ENCODE peak calls at places on chromosomes 7 and 10, in six cellular contexts. S is thoracic aorta, H is HFF-Myc, C is colonic mucosa, O is astrocyte of the spinal cord, Y is mucosa of descending colon. M is an unnamed sample.

GRCh38 chr7:33903770-33904679 is 1.3 kb upstream of the BMPER start:
- DNase-seq in S (no peak), H (no peak), C (peak), O (peak), Y (peak), M (no peak)

GRCh38 chr10:124162774-124163354 is 69.5 kb upstream of the CHST15 start:
- DNase-seq in S (no peak), H (no peak), C (no peak), O (no peak), Y (no peak), M (no peak)

GRCh38 chr10:110137142-110137545 is 70.3 kb upstream of the MXI1 start:
- DNase-seq in S (no peak), H (peak), C (no peak), O (peak), Y (no peak), M (peak)

GRCh38 chr7:39125849-39126248 is 148.1 kb downstream of the POU6F2 start:
- DNase-seq in S (no peak), H (no peak), C (no peak), O (no peak), Y (no peak), M (no peak)

GRCh38 chr10:28012990-28013389 is 14.1 kb upstream of the ODAD2 start:
- DNase-seq in S (no peak), H (no peak), C (no peak), O (no peak), Y (no peak), M (no peak)

GRCh38 chr10:44715081-44715480 is 196.1 kb upstream of the TMEM72 start:
- DNase-seq in S (no peak), H (no peak), C (no peak), O (peak), Y (no peak), M (no peak)

GRCh38 chr10:12348870-12349627 is at the start of gene CAMK1D:
- DNase-seq in S (peak), H (no peak), C (peak), O (peak), Y (peak), M (no peak)

GRCh38 chr7:82810558-82811259 is 352.0 kb downstream of the PCLO start:
- DNase-seq in S (no peak), H (peak), C (no peak), O (peak), Y (no peak), M (no peak)

GRCh38 chr10:79608505-79609375 is 2.0 kb upstream of the SFTPA1 start:
- DNase-seq in S (no peak), H (no peak), C (peak), O (peak), Y (peak), M (no peak)

GRCh38 chr10:13987472-13987871 is 343.3 kb downstream of the FRMD4A start:
- DNase-seq in S (no peak), H (peak), C (no peak), O (peak), Y (no peak), M (no peak)

GRCh38 chr10:62869958-62870357 is 53.8 kb upstream of the EGR2 start:
- DNase-seq in S (no peak), H (no peak), C (no peak), O (no peak), Y (no peak), M (no peak)

GRCh38 chr7:151088019-151088855 is 2.0 kb downstream of the AGAP3 start:
- DNase-seq in S (no peak), H (no peak), C (no peak), O (peak), Y (peak), M (no peak)

GRCh38 chr7:53315986-53316385 is 280.6 kb downstream of the POM121L12 start:
- DNase-seq in S (no peak), H (no peak), C (no peak), O (peak), Y (no peak), M (no peak)

GRCh38 chr10:75399461-75400162 is 2.0 kb downstream of the ZNF503 start:
- DNase-seq in S (no peak), H (no peak), C (peak), O (peak), Y (peak), M (no peak)

GRCh38 chr7:6654113-6654841 is 17.2 kb downstream of the ZNF316 start:
- DNase-seq in S (no peak), H (no peak), C (no peak), O (no peak), Y (no peak), M (no peak)

GRCh38 chr10:8331896-8332729 is 277.6 kb downstream of the GATA3 start:
- DNase-seq in S (no peak), H (peak), C (peak), O (peak), Y (peak), M (no peak)
- H3K4me3 ChIP-seq in S (peak), H (no peak), C (no peak), O (peak), Y (no peak), M (no peak)

GRCh38 chr7:69019437-69019836 is 578.8 kb upstream of the AUTS2 start:
- DNase-seq in S (no peak), H (no peak), C (no peak), O (no peak), Y (no peak), M (no peak)

DNA sequence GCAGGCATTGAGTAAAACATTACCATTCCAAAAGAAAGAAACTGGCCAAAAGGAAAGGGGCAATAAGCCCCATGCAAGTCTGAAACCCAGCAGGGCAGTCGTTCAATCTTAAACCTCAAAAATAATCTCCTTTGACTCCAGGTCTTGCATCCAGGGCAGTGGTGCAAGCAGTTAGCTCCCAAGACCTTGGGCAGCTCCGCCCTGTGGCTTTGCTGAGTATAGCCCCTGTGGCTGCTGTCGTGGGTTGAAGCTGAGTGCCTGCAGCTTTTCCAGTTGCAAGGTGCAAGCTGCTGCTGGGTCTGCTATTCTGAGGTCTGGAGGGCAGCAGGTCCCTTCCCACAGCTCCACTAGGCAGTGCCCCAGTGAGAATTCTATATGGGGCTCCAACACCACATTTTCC is 580.1 kb upstream of the AUTS2 start:
- DNase-seq in S (no peak), H (no peak), C (no peak), O (no peak), Y (no peak), M (no peak)
- TF ChIP-seq CTCF in S (no peak), H (no peak), C (no peak), O (peak), Y (no peak), M (no peak)

GRCh38 chr10:72694476-72695369 is 2.8 kb downstream of the MCU start:
- DNase-seq in S (no peak), H (no peak), C (no peak), O (peak), Y (no peak), M (no peak)
- H3K4me3 ChIP-seq in S (peak), H (no peak), C (no peak), O (no peak), Y (no peak), M (no peak)

DNA sequence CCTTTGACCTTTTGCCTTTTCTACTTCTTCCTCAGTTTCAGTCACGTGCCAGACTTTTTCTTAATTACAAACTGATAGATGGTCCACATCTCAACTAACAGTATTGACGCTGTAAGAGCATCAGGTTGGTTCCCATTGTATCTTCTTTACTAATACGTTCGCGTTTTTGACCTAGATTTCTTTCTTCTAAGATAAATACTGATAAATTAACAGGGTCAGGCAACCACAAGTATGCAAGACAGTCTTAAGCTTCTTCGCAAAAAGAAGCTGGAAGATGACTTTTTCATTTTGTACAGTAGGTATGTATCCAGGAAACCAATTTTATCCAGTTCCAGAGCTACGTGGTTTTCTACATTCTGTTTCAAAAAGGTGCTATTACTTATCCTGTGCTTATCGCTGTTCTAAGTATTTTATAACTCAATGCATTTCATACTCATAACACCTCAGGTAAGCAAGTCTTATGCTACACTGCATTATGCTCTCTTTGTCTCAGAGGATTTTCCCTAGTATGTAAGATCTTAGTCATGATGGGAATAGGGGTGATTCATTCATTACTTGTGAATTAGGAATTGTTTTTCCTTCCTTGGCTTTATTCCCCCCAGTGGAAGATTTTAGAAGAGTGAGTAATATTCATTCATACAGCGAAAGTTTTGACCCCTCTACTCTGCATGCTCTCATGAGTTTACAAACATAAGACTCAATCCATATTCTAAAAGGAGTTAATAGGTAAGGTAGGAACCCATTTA is 955 bp downstream of the DUS4L start:
- DNase-seq in S (no peak), H (no peak), C (no peak), O (peak), Y (no peak), M (no peak)
- TF ChIP-seq CTCF in S (no peak), H (no peak), C (no peak), O (no peak), Y (no peak), M (no peak)

GRCh38 chr10:70564901-70565351 is 37.6 kb downstream of the PRF1 start:
- DNase-seq in S (no peak), H (no peak), C (no peak), O (no peak), Y (no peak), M (no peak)
- H3K4me3 ChIP-seq in S (no peak), H (no peak), C (no peak), O (no peak), Y (no peak), M (no peak)